ENCODE peak calls at places on chromosomes 2 and 18, in eight cellular contexts. One of them, this sample, is unnamed. For H3K36me3 and H3K4me1, the result is how much of the 10 kb centered on the place peaks cover.

GRCh38 chr2:215271466-215271865 is 40.4 kb upstream of the ATIC start:
- DNase-seq in heart left ventricle: no peak
- DNase-seq in lower lobe of right lung: no peak
- DNase-seq in neuronal stem cell: no peak
- DNase-seq in cardiac muscle cell: no peak
- DNase-seq in GM12878: no peak
- DNase-seq in heart right ventricle: no peak
- DNase-seq in BE2C: no peak
- DNase-seq in this sample: no peak

GRCh38 chr18:45355944-45356520 is 259.2 kb upstream of the SLC14A2 start:
- DNase-seq in GM12878: no peak
- DNase-seq in heart left ventricle: no peak
- DNase-seq in lower lobe of right lung: no peak
- DNase-seq in heart right ventricle: no peak
- DNase-seq in cardiac muscle cell: no peak
- DNase-seq in BE2C: no peak
- DNase-seq in neuronal stem cell: no peak
- DNase-seq in this sample: no peak

GRCh38 chr2:237279012-237279768 is 134.8 kb downstream of the COL6A3 start:
- DNase-seq in heart right ventricle: no peak
- DNase-seq in lower lobe of right lung: no peak
- DNase-seq in heart left ventricle: no peak
- DNase-seq in neuronal stem cell: no peak
- DNase-seq in BE2C: peak
- DNase-seq in cardiac muscle cell: no peak
- DNase-seq in GM12878: no peak
- DNase-seq in this sample: no peak

GRCh38 chr2:59858540-59858939 is 694.9 kb downstream of the BCL11A start:
- DNase-seq in cardiac muscle cell: no peak
- DNase-seq in neuronal stem cell: no peak
- DNase-seq in GM12878: no peak
- DNase-seq in BE2C: no peak
- DNase-seq in heart right ventricle: no peak
- DNase-seq in heart left ventricle: no peak
- DNase-seq in lower lobe of right lung: no peak
- DNase-seq in this sample: no peak

GRCh38 chr18:76839395-76839794 is 17.0 kb downstream of the ZNF236 start:
- DNase-seq in BE2C: no peak
- DNase-seq in GM12878: no peak
- DNase-seq in heart left ventricle: no peak
- DNase-seq in neuronal stem cell: no peak
- DNase-seq in lower lobe of right lung: no peak
- DNase-seq in cardiac muscle cell: no peak
- DNase-seq in heart right ventricle: no peak
- DNase-seq in this sample: no peak

GRCh38 chr2:203551653-203552250 is 16.7 kb upstream of the RAPH1 start:
- DNase-seq in lower lobe of right lung: no peak
- DNase-seq in heart left ventricle: no peak
- DNase-seq in BE2C: no peak
- DNase-seq in neuronal stem cell: no peak
- DNase-seq in cardiac muscle cell: no peak
- DNase-seq in GM12878: no peak
- DNase-seq in heart right ventricle: no peak
- DNase-seq in this sample: no peak

GRCh38 chr2:37020212-37020886 is 54.0 kb upstream of the STRN start:
- DNase-seq in GM12878: no peak
- DNase-seq in BE2C: peak
- DNase-seq in heart left ventricle: peak
- DNase-seq in lower lobe of right lung: peak
- DNase-seq in cardiac muscle cell: peak
- DNase-seq in heart right ventricle: peak
- DNase-seq in neuronal stem cell: no peak
- DNase-seq in this sample: no peak

GRCh38 chr2:27647289-27647688 is 16.1 kb downstream of the SUPT7L start:
- DNase-seq in lower lobe of right lung: no peak
- DNase-seq in BE2C: no peak
- DNase-seq in GM12878: no peak
- DNase-seq in heart left ventricle: no peak
- DNase-seq in cardiac muscle cell: no peak
- DNase-seq in neuronal stem cell: no peak
- DNase-seq in heart right ventricle: no peak
- DNase-seq in this sample: no peak

GRCh38 chr2:202429164-202429980 is 53.2 kb downstream of the BMPR2 start:
- DNase-seq in heart left ventricle: no peak
- DNase-seq in neuronal stem cell: no peak
- DNase-seq in BE2C: no peak
- DNase-seq in heart right ventricle: no peak
- DNase-seq in cardiac muscle cell: peak
- DNase-seq in GM12878: no peak
- DNase-seq in lower lobe of right lung: no peak
- DNase-seq in this sample: no peak

GRCh38 chr2:109609352-109610024 is 4.3 kb downstream of the SEPTIN10 start:
- DNase-seq in heart right ventricle: no peak
- DNase-seq in heart left ventricle: no peak
- DNase-seq in lower lobe of right lung: no peak
- DNase-seq in cardiac muscle cell: no peak
- DNase-seq in GM12878: no peak
- DNase-seq in BE2C: no peak
- DNase-seq in neuronal stem cell: no peak
- DNase-seq in this sample: no peak

GRCh38 chr2:195337597-195337996 is 319.4 kb upstream of the SLC39A10 start:
- DNase-seq in neuronal stem cell: no peak
- DNase-seq in BE2C: no peak
- DNase-seq in GM12878: no peak
- DNase-seq in lower lobe of right lung: no peak
- DNase-seq in heart left ventricle: no peak
- DNase-seq in cardiac muscle cell: no peak
- DNase-seq in heart right ventricle: no peak
- DNase-seq in this sample: no peak

GRCh38 chr18:25399554-25399953 is 47.6 kb upstream of the ZNF521 start:
- DNase-seq in cardiac muscle cell: no peak
- DNase-seq in BE2C: no peak
- DNase-seq in neuronal stem cell: no peak
- DNase-seq in heart right ventricle: no peak
- DNase-seq in GM12878: no peak
- DNase-seq in heart left ventricle: no peak
- DNase-seq in lower lobe of right lung: no peak
- DNase-seq in this sample: no peak

GRCh38 chr2:166126014-166126639 is 1.7 kb downstream of the SCN1A start:
- DNase-seq in BE2C: no peak
- DNase-seq in neuronal stem cell: no peak
- DNase-seq in heart left ventricle: no peak
- DNase-seq in GM12878: no peak
- DNase-seq in cardiac muscle cell: no peak
- DNase-seq in lower lobe of right lung: peak
- DNase-seq in heart right ventricle: no peak
- DNase-seq in this sample: no peak

GRCh38 chr2:224712346-224712745 is 3.8 kb downstream of the CCDC195 start:
- DNase-seq in neuronal stem cell: no peak
- DNase-seq in heart left ventricle: no peak
- DNase-seq in BE2C: no peak
- DNase-seq in heart right ventricle: no peak
- DNase-seq in cardiac muscle cell: no peak
- DNase-seq in GM12878: no peak
- DNase-seq in lower lobe of right lung: no peak
- DNase-seq in this sample: no peak

GRCh38 chr2:239818086-239818485 is 207.1 kb downstream of the NDUFA10 start:
- DNase-seq in heart right ventricle: no peak
- DNase-seq in heart left ventricle: no peak
- DNase-seq in cardiac muscle cell: no peak
- DNase-seq in neuronal stem cell: no peak
- DNase-seq in lower lobe of right lung: no peak
- DNase-seq in BE2C: no peak
- DNase-seq in GM12878: no peak
- DNase-seq in this sample: no peak

GRCh38 chr2:114534051-114534727 is 91.7 kb downstream of the DPP10 start:
- DNase-seq in lower lobe of right lung: no peak
- DNase-seq in heart right ventricle: no peak
- DNase-seq in heart left ventricle: no peak
- DNase-seq in neuronal stem cell: no peak
- DNase-seq in BE2C: no peak
- DNase-seq in cardiac muscle cell: no peak
- DNase-seq in GM12878: no peak
- DNase-seq in this sample: no peak

GRCh38 chr2:18987592-18988073 is 370.8 kb downstream of the OSR1 start:
- DNase-seq in lower lobe of right lung: peak
- DNase-seq in GM12878: no peak
- DNase-seq in heart left ventricle: peak
- DNase-seq in cardiac muscle cell: peak
- DNase-seq in heart right ventricle: peak
- DNase-seq in BE2C: peak
- DNase-seq in neuronal stem cell: no peak
- DNase-seq in this sample: no peak

GRCh38 chr2:26847663-26848335 is at the start of gene DPYSL5:
- DNase-seq in GM12878: no peak
- DNase-seq in heart right ventricle: peak
- DNase-seq in lower lobe of right lung: no peak
- DNase-seq in neuronal stem cell: peak
- DNase-seq in cardiac muscle cell: peak
- DNase-seq in heart left ventricle: no peak
- DNase-seq in BE2C: peak
- DNase-seq in this sample: no peak

GRCh38 chr2:226478121-226478809 is 321.4 kb downstream of the IRS1 start:
- DNase-seq in GM12878: no peak
- DNase-seq in lower lobe of right lung: no peak
- DNase-seq in heart left ventricle: peak
- DNase-seq in neuronal stem cell: peak
- DNase-seq in cardiac muscle cell: peak
- DNase-seq in heart right ventricle: no peak
- DNase-seq in BE2C: no peak
- DNase-seq in this sample: no peak

GRCh38 chr2:88857951-88858406 is 166.5 kb downstream of the RPIA start:
- DNase-seq in heart right ventricle: no peak
- DNase-seq in lower lobe of right lung: no peak
- DNase-seq in BE2C: no peak
- DNase-seq in cardiac muscle cell: peak
- DNase-seq in GM12878: no peak
- DNase-seq in heart left ventricle: no peak
- DNase-seq in neuronal stem cell: no peak
- DNase-seq in this sample: no peak

GRCh38 chr2:218259099-218259921 is 1.5 kb upstream of the GPBAR1 start:
- DNase-seq in cardiac muscle cell: peak
- DNase-seq in heart left ventricle: peak
- DNase-seq in BE2C: peak
- DNase-seq in neuronal stem cell: no peak
- DNase-seq in lower lobe of right lung: peak
- DNase-seq in heart right ventricle: peak
- DNase-seq in GM12878: no peak
- DNase-seq in this sample: no peak
- H3K4me3 ChIP-seq in cardiac muscle cell: no peak
- H3K4me3 ChIP-seq in heart left ventricle: peak
- H3K4me3 ChIP-seq in BE2C: peak
- H3K4me3 ChIP-seq in neuronal stem cell: no peak
- H3K4me3 ChIP-seq in lower lobe of right lung: no peak
- H3K4me3 ChIP-seq in heart right ventricle: no peak
- H3K4me3 ChIP-seq in GM12878: no peak
- H3K4me3 ChIP-seq in this sample: no peak

GRCh38 chr2:73423913-73424312 is 38.3 kb downstream of the ALMS1 start:
- DNase-seq in neuronal stem cell: no peak
- DNase-seq in heart right ventricle: no peak
- DNase-seq in cardiac muscle cell: no peak
- DNase-seq in GM12878: no peak
- DNase-seq in BE2C: no peak
- DNase-seq in heart left ventricle: no peak
- DNase-seq in lower lobe of right lung: no peak
- DNase-seq in this sample: no peak
- H3K36me3 ChIP-seq in neuronal stem cell: half or more
- H3K36me3 ChIP-seq in heart right ventricle: under half
- H3K36me3 ChIP-seq in cardiac muscle cell: under half
- H3K36me3 ChIP-seq in GM12878: under half
- H3K36me3 ChIP-seq in BE2C: under half
- H3K36me3 ChIP-seq in heart left ventricle: under half
- H3K36me3 ChIP-seq in lower lobe of right lung: under half
- H3K36me3 ChIP-seq in this sample: under half

DNA sequence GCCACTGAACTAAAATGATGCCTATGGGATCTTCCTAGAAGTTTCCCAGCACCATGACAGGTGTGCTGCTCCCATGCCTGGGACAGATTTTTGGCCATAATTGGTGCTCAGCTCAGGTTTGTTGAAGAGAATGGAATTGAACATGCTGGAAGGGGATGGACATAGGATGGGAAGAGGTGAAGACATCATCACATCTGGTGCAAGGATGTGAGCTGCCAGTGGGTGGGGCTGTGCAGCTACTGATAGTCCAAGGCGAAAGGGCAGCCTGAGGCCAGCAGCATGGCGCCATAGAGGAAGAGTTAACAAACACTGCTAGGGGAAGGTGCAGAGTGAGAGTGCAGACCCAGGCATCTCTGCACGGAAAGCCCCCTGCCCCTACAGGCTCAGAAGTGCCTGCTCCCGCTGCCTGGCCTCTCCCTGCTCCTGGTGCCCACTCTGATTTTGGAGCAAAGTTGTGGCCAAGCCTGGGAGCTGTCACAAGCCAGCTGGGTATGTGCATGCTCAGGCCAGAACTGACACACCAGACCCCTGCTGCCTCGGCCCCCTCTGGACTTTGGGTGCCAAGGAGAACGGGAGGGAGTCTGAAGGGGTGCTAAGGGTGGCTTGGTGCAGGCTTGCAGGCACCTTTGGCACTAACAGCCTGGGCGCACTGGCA is 178.6 kb downstream of the ZBTB7C start:
- DNase-seq in cardiac muscle cell: peak
- DNase-seq in neuronal stem cell: peak
- DNase-seq in BE2C: peak
- DNase-seq in heart right ventricle: peak
- DNase-seq in heart left ventricle: no peak
- DNase-seq in GM12878: no peak
- DNase-seq in lower lobe of right lung: peak
- DNase-seq in this sample: no peak
- H3K4me1 ChIP-seq in cardiac muscle cell: under half
- H3K4me1 ChIP-seq in neuronal stem cell: under half
- H3K4me1 ChIP-seq in BE2C: under half
- H3K4me1 ChIP-seq in heart right ventricle: under half
- H3K4me1 ChIP-seq in heart left ventricle: under half
- H3K4me1 ChIP-seq in GM12878: under half
- H3K4me1 ChIP-seq in lower lobe of right lung: under half
- H3K4me1 ChIP-seq in this sample: under half

GRCh38 chr2:157251932-157252331 is 5.6 kb upstream of the GALNT5 start:
- DNase-seq in GM12878: no peak
- DNase-seq in neuronal stem cell: no peak
- DNase-seq in lower lobe of right lung: no peak
- DNase-seq in BE2C: no peak
- DNase-seq in cardiac muscle cell: no peak
- DNase-seq in heart left ventricle: no peak
- DNase-seq in heart right ventricle: no peak
- DNase-seq in this sample: no peak

GRCh38 chr2:157252529-157252928 is 5.0 kb upstream of the GALNT5 start:
- DNase-seq in GM12878: no peak
- DNase-seq in neuronal stem cell: no peak
- DNase-seq in cardiac muscle cell: no peak
- DNase-seq in heart right ventricle: no peak
- DNase-seq in heart left ventricle: no peak
- DNase-seq in lower lobe of right lung: no peak
- DNase-seq in BE2C: no peak
- DNase-seq in this sample: no peak

GRCh38 chr2:157256621-157257020 is 884 bp upstream of the GALNT5 start:
- DNase-seq in heart right ventricle: no peak
- DNase-seq in heart left ventricle: no peak
- DNase-seq in BE2C: no peak
- DNase-seq in lower lobe of right lung: no peak
- DNase-seq in cardiac muscle cell: no peak
- DNase-seq in neuronal stem cell: no peak
- DNase-seq in GM12878: peak
- DNase-seq in this sample: no peak

GRCh38 chr2:157250836-157251235 is 6.7 kb upstream of the GALNT5 start:
- DNase-seq in lower lobe of right lung: no peak
- DNase-seq in GM12878: no peak
- DNase-seq in BE2C: no peak
- DNase-seq in cardiac muscle cell: no peak
- DNase-seq in neuronal stem cell: no peak
- DNase-seq in heart left ventricle: no peak
- DNase-seq in heart right ventricle: no peak
- DNase-seq in this sample: no peak

GRCh38 chr2:157254041-157254440 is 3.5 kb upstream of the GALNT5 start:
- DNase-seq in lower lobe of right lung: no peak
- DNase-seq in heart right ventricle: no peak
- DNase-seq in neuronal stem cell: no peak
- DNase-seq in GM12878: no peak
- DNase-seq in cardiac muscle cell: no peak
- DNase-seq in heart left ventricle: no peak
- DNase-seq in BE2C: no peak
- DNase-seq in this sample: no peak
- H3K4me3 ChIP-seq in lower lobe of right lung: no peak
- H3K4me3 ChIP-seq in heart right ventricle: no peak
- H3K4me3 ChIP-seq in neuronal stem cell: no peak
- H3K4me3 ChIP-seq in GM12878: no peak
- H3K4me3 ChIP-seq in cardiac muscle cell: no peak
- H3K4me3 ChIP-seq in heart left ventricle: no peak
- H3K4me3 ChIP-seq in BE2C: no peak
- H3K4me3 ChIP-seq in this sample: no peak

This sample was measured in CD8-positive, alpha-beta memory T cell.